ENCODE peak calls at places on chromosomes 13 and 19, in seven cellular contexts. One of them, this sample, is unnamed.

GRCh38 chr13:52411629-52412028 is 5.7 kb upstream of the THSD1 start:
- DNase-seq in PC-3: peak
- DNase-seq in endothelial cell: no peak
- DNase-seq in nephron progenitor cell: no peak
- DNase-seq in progenitor cell of endocrine pancreas: no peak
- DNase-seq in cardiac fibroblast: peak
- DNase-seq in dorsolateral prefrontal cortex: no peak
- DNase-seq in this sample: no peak

GRCh38 chr13:59863621-59864020 is 300.1 kb downstream of the DIAPH3 start:
- DNase-seq in nephron progenitor cell: no peak
- DNase-seq in progenitor cell of endocrine pancreas: no peak
- DNase-seq in cardiac fibroblast: no peak
- DNase-seq in endothelial cell: no peak
- DNase-seq in dorsolateral prefrontal cortex: no peak
- DNase-seq in PC-3: no peak
- DNase-seq in this sample: no peak

GRCh38 chr13:38577048-38577447 is 109.8 kb upstream of the FREM2 start:
- DNase-seq in progenitor cell of endocrine pancreas: no peak
- DNase-seq in cardiac fibroblast: no peak
- DNase-seq in PC-3: no peak
- DNase-seq in nephron progenitor cell: no peak
- DNase-seq in endothelial cell: no peak
- DNase-seq in dorsolateral prefrontal cortex: no peak
- DNase-seq in this sample: no peak

GRCh38 chr19:5489511-5489910 is 34.3 kb downstream of the ZNRF4 start:
- DNase-seq in dorsolateral prefrontal cortex: no peak
- DNase-seq in endothelial cell: no peak
- DNase-seq in PC-3: no peak
- DNase-seq in cardiac fibroblast: no peak
- DNase-seq in progenitor cell of endocrine pancreas: no peak
- DNase-seq in nephron progenitor cell: no peak
- DNase-seq in this sample: no peak

GRCh38 chr13:39451860-39452301 is 151.1 kb downstream of the LHFPL6 start:
- DNase-seq in PC-3: no peak
- DNase-seq in dorsolateral prefrontal cortex: no peak
- DNase-seq in progenitor cell of endocrine pancreas: no peak
- DNase-seq in nephron progenitor cell: no peak
- DNase-seq in endothelial cell: peak
- DNase-seq in cardiac fibroblast: peak
- DNase-seq in this sample: no peak

GRCh38 chr13:74040200-74040599 is 94.0 kb downstream of the KLF12 start:
- DNase-seq in cardiac fibroblast: peak
- DNase-seq in endothelial cell: peak
- DNase-seq in progenitor cell of endocrine pancreas: peak
- DNase-seq in dorsolateral prefrontal cortex: no peak
- DNase-seq in nephron progenitor cell: peak
- DNase-seq in PC-3: peak
- DNase-seq in this sample: peak

GRCh38 chr19:10353793-10354391 is 14.5 kb upstream of the ICAM3 start:
- DNase-seq in dorsolateral prefrontal cortex: no peak
- DNase-seq in cardiac fibroblast: peak
- DNase-seq in endothelial cell: peak
- DNase-seq in progenitor cell of endocrine pancreas: peak
- DNase-seq in PC-3: peak
- DNase-seq in nephron progenitor cell: peak
- DNase-seq in this sample: peak

GRCh38 chr13:24271611-24272451 is 37.5 kb upstream of the C1QTNF9 start:
- DNase-seq in cardiac fibroblast: peak
- DNase-seq in nephron progenitor cell: no peak
- DNase-seq in progenitor cell of endocrine pancreas: no peak
- DNase-seq in dorsolateral prefrontal cortex: peak
- DNase-seq in endothelial cell: no peak
- DNase-seq in PC-3: no peak
- DNase-seq in this sample: no peak

GRCh38 chr19:54896036-54896435 is 9.9 kb upstream of the NCR1 start:
- DNase-seq in nephron progenitor cell: no peak
- DNase-seq in endothelial cell: no peak
- DNase-seq in PC-3: no peak
- DNase-seq in dorsolateral prefrontal cortex: no peak
- DNase-seq in cardiac fibroblast: no peak
- DNase-seq in progenitor cell of endocrine pancreas: no peak
- DNase-seq in this sample: no peak

DNA sequence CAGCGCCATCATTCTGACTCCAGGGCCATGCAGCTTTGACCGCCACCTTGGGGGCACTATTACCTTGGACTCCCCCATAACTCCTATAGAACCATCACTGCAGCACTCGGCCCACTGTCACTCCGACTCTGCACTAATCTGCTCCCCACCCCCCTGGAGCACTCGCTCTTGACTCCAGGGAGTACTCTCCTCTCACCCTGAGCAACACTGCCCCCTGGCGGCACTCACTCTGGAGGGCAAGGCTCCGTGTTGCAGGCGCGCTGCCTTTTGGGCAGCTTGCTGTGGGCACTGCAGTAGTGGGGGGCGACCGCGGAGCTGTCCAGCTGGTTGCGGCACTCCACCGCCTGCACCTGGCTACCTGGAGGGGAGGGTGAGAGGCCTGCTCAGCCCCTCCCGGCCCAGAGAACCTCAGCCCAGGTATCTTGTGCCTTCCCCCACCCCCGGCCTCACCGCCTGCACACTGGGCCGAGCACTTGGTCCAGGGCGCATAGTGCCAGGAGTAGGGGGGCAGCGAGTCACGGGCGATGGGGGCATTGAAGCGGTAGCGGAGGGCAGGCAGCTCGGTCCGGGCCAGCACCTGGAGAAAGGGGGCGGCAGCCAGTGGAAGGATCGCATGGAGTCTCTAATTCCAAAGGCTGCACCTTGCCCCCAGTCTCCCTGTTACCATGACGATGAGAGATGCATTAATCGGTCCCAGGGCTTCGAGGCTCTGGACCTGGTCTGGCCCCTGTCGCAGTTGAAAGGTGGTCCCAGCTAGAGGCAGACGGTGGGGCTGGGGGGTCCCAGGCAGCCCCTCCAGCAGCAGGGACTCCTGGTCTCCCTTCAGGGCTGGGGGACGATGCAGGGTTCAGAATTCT is 8.9 kb upstream of the MYO1F start:
- DNase-seq in PC-3: peak
- DNase-seq in progenitor cell of endocrine pancreas: peak
- DNase-seq in endothelial cell: peak
- DNase-seq in nephron progenitor cell: peak
- DNase-seq in cardiac fibroblast: peak
- DNase-seq in dorsolateral prefrontal cortex: no peak
- DNase-seq in this sample: peak
- TF ChIP-seq CTCF in PC-3: peak
- TF ChIP-seq CTCF in progenitor cell of endocrine pancreas: peak
- TF ChIP-seq CTCF in endothelial cell: peak
- TF ChIP-seq CTCF in nephron progenitor cell: peak
- TF ChIP-seq CTCF in cardiac fibroblast: peak
- TF ChIP-seq CTCF in dorsolateral prefrontal cortex: peak
- TF ChIP-seq CTCF in this sample: peak

GRCh38 chr13:87893982-87894527 is 222.9 kb downstream of the SLITRK5 start:
- DNase-seq in progenitor cell of endocrine pancreas: no peak
- DNase-seq in cardiac fibroblast: no peak
- DNase-seq in dorsolateral prefrontal cortex: no peak
- DNase-seq in PC-3: no peak
- DNase-seq in endothelial cell: no peak
- DNase-seq in nephron progenitor cell: no peak
- DNase-seq in this sample: no peak
- TF ChIP-seq CTCF in progenitor cell of endocrine pancreas: no peak
- TF ChIP-seq CTCF in cardiac fibroblast: no peak
- TF ChIP-seq CTCF in dorsolateral prefrontal cortex: no peak
- TF ChIP-seq CTCF in PC-3: no peak
- TF ChIP-seq CTCF in endothelial cell: no peak
- TF ChIP-seq CTCF in nephron progenitor cell: no peak
- TF ChIP-seq CTCF in this sample: no peak

GRCh38 chr19:6930190-6930589 is 42.8 kb downstream of the ADGRE1 start:
- DNase-seq in cardiac fibroblast: no peak
- DNase-seq in endothelial cell: no peak
- DNase-seq in PC-3: no peak
- DNase-seq in dorsolateral prefrontal cortex: no peak
- DNase-seq in progenitor cell of endocrine pancreas: no peak
- DNase-seq in nephron progenitor cell: no peak
- DNase-seq in this sample: no peak

DNA sequence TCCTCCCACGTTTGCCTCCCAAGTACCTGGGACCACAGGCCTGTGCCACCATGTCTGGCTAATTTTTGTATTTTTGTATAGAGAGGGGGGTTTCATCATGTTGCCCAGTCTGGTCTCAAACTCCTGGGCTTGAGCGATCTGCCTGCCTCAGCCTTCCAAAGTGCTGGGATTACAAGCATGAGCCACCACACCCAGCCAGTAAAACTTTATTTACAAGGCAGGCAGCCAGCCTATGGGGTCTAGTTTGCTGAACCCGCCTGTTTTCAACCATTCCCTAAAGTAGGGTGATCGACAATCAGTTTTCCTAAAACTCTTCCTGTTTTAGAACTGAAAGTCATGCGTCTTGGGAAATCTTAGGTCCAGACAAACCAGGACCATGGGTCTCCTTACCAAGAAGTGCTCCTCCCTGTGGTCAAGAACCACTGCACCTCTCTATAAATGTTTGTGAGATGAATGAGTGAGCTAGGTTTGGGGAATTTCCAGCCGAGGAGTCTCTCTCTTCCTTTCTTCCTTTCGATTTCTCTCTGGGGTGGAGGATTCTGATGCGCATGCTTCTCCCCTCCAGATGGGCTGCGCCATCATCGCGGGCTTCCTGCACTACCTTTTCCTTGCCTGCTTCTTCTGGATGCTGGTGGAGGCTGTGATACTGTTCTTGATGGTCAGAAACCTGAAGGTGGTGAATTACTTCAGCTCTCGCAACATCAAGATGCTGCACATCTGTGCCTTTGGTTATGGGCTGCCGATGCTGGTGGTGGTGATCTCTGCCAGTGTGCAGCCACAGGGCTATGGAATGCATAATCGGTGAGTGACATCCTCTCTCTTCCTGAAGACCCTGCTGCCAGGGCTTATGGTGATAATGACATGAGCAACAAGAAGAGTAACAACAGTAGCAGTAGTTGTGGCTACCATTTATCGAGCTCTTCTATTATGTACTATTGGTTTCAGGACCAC is 38.7 kb downstream of the ADGRE1 start:
- DNase-seq in PC-3: peak
- DNase-seq in progenitor cell of endocrine pancreas: no peak
- DNase-seq in cardiac fibroblast: peak
- DNase-seq in nephron progenitor cell: no peak
- DNase-seq in endothelial cell: no peak
- DNase-seq in dorsolateral prefrontal cortex: no peak
- DNase-seq in this sample: no peak
- TF ChIP-seq CTCF in PC-3: peak
- TF ChIP-seq CTCF in progenitor cell of endocrine pancreas: no peak
- TF ChIP-seq CTCF in cardiac fibroblast: no peak
- TF ChIP-seq CTCF in nephron progenitor cell: no peak
- TF ChIP-seq CTCF in endothelial cell: no peak
- TF ChIP-seq CTCF in dorsolateral prefrontal cortex: no peak
- TF ChIP-seq CTCF in this sample: no peak

DNA sequence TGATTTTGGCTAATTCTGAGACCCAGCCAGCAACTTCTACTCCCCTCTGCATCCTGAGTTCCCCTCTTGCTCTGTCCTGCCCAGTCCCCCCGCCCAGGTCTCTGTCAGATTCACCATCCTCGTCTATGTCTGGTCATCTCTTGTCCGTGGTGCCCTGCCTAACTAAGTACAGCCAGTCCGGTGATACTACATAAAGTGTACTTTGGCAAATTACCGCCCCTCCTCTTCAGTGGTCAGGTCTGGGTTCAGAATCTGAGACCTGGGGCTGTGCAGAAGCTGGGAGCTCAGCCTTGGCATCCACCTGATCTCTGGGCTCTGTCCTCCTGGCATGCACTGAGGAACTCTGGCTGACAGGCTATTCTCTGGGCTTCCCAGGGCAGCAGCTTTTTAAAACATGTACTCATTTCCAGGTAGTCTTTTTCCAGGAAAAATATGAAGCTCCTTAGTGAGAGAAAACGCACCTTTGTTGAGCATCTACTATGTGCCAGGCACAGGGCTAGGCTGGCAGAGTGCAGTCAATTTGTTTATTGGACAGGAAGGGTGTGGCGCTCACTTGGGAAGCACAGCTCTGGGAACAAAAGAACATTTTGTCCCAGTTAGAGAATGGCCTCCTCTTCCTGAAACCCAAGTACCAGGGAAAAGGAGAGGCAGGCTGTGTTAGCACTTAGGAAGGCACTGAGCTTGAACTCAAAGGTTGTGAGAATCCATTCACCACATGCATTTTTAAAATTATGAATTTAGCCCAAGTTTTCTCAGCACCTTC is 88.9 kb downstream of the TSHZ3 start:
- DNase-seq in progenitor cell of endocrine pancreas: peak
- DNase-seq in endothelial cell: no peak
- DNase-seq in PC-3: no peak
- DNase-seq in nephron progenitor cell: no peak
- DNase-seq in cardiac fibroblast: peak
- DNase-seq in dorsolateral prefrontal cortex: no peak
- DNase-seq in this sample: no peak
- TF ChIP-seq CTCF in progenitor cell of endocrine pancreas: no peak
- TF ChIP-seq CTCF in endothelial cell: no peak
- TF ChIP-seq CTCF in PC-3: no peak
- TF ChIP-seq CTCF in nephron progenitor cell: no peak
- TF ChIP-seq CTCF in cardiac fibroblast: no peak
- TF ChIP-seq CTCF in dorsolateral prefrontal cortex: no peak
- TF ChIP-seq CTCF in this sample: no peak